ENCODE peak calls at places on chromosomes 11 and 22, in five cellular contexts. L is neural progenitor cell, D is ELR, O is SHP77, G is mucosa of gallbladder. T is an unnamed sample.
A peak's percentile ranks its signal among the peaks of the same experiment; 100 is the strongest.

GRCh38 chr11:134228625-134229024 is 4.2 kb downstream of the VPS26B start:
- DNase-seq in D (peak; percentile 85), G (no peak), O (no peak), L (no peak), T (no peak)

GRCh38 chr22:43183496-43184263 is 3.3 kb downstream of the TTLL12 start:
- DNase-seq in L (no peak), D (peak; percentile 60), O (no peak), G (no peak), T (no peak)

GRCh38 chr22:22745225-22746060 is 101.0 kb downstream of the GGTLC2 start:
- DNase-seq in D (peak; percentile 17), L (peak; percentile 71), O (peak; percentile 8), G (peak; percentile 60), T (no peak)

GRCh38 chr22:37088108-37088605 is 21.4 kb downstream of the TMPRSS6 start:
- DNase-seq in D (peak; percentile 60), G (no peak), O (peak; percentile 43), L (no peak), T (no peak)

GRCh38 chr11:68678031-68678441 is 6.3 kb upstream of the GAL start:
- DNase-seq in O (no peak), G (no peak), L (no peak), D (no peak), T (no peak)

GRCh38 chr11:116707250-116707649 is 65.5 kb downstream of the BUD13 start:
- DNase-seq in D (no peak), G (peak; percentile 21), O (no peak), L (no peak), T (peak; percentile 75)

GRCh38 chr11:43735931-43736330 is 55.4 kb downstream of the HSD17B12 start:
- DNase-seq in D (peak; percentile 47), L (no peak), G (no peak), O (no peak), T (no peak)

GRCh38 chr11:117419136-117419914 is 91.7 kb downstream of the CEP164 start:
- DNase-seq in G (no peak), L (no peak), D (peak; percentile 55), O (no peak), T (no peak)

GRCh38 chr11:130831506-130832385 is 84.5 kb downstream of the SNX19 start:
- DNase-seq in D (no peak), L (peak; percentile 45), G (no peak), O (no peak), T (no peak)

GRCh38 chr11:19994712-19995111 is 165.6 kb downstream of the DBX1 start:
- DNase-seq in G (no peak), D (peak; percentile 9), O (no peak), L (no peak), T (no peak)

GRCh38 chr11:43976863-43977262 is 34.4 kb downstream of the C11orf96 start:
- DNase-seq in D (no peak), L (no peak), G (no peak), O (no peak), T (no peak)

GRCh38 chr11:15650105-15650938 is 535.6 kb downstream of the INSC start:
- DNase-seq in D (peak; percentile 85), L (peak; percentile 98), G (peak; percentile 95), O (peak; percentile 69), T (peak; percentile 93)

GRCh38 chr22:46546466-46547178 is 9.2 kb upstream of the CELSR1 start:
- DNase-seq in L (peak; percentile 17), G (no peak), O (no peak), D (peak; percentile 42), T (no peak)